ENCODE peak calls at places on chromosomes 13 and 19, in seven cellular contexts. E is sigmoid colon, H is mesothelial cell of epicardium, W is MM.1S, R is neural crest cell, C is heart right ventricle, V is AG04449. D is an unnamed sample.

GRCh38 chr13:110187501-110188161 is 119.3 kb downstream of the COL4A1 start:
- DNase-seq in W (no peak), C (peak; percentile 73), H (peak; percentile 47), R (no peak), E (peak; percentile 62), V (peak; percentile 9), D (peak; percentile 25)

GRCh38 chr19:38429055-38429810 is 3.2 kb upstream of the RASGRP4 start:
- DNase-seq in V (no peak), R (no peak), C (no peak), H (no peak), E (no peak), W (no peak), D (no peak)

GRCh38 chr13:93172109-93172508 is 54.5 kb upstream of the GPC6 start:
- DNase-seq in C (no peak), V (no peak), H (no peak), W (no peak), R (no peak), E (no peak), D (no peak)

GRCh38 chr13:39998166-39998565 is 342.7 kb downstream of the COG6 start:
- DNase-seq in C (no peak), E (no peak), R (no peak), W (no peak), H (no peak), V (no peak), D (no peak)

GRCh38 chr13:33911521-33911920 is 93.6 kb downstream of the RFC3 start:
- DNase-seq in H (no peak), W (no peak), C (no peak), R (no peak), V (no peak), E (no peak), D (no peak)

GRCh38 chr19:33375760-33376159 is 2.3 kb downstream of the CEBPG start:
- DNase-seq in V (no peak), R (no peak), C (no peak), E (no peak), H (no peak), W (no peak), D (no peak)

GRCh38 chr13:53783466-53783865 is 754.9 kb downstream of the OLFM4 start:
- DNase-seq in V (no peak), R (no peak), H (no peak), W (no peak), C (no peak), E (no peak), D (no peak)

GRCh38 chr13:107866007-107866665 is 349.2 kb downstream of the LIG4 start:
- DNase-seq in R (peak; percentile 36), E (no peak), H (peak; percentile 50), W (no peak), C (no peak), V (no peak), D (no peak)

GRCh38 chr19:48283908-48284307 is 14.0 kb downstream of the ZNF114 start:
- DNase-seq in R (no peak), C (no peak), V (peak; percentile 90), W (no peak), E (no peak), H (no peak), D (peak; percentile 78)

GRCh38 chr19:858284-858683 is 1.2 kb upstream of the CFD start:
- DNase-seq in C (no peak), R (no peak), W (no peak), E (no peak), H (no peak), V (no peak), D (no peak)

GRCh38 chr19:48698046-48698445 is 2.3 kb downstream of the FUT2 start:
- DNase-seq in W (no peak), E (no peak), V (no peak), C (no peak), H (no peak), R (no peak), D (no peak)

GRCh38 chr19:10593820-10594637 is 6.9 kb upstream of the AP1M2 start:
- DNase-seq in C (no peak), R (no peak), H (no peak), E (peak; percentile 75), W (peak; percentile 70), V (no peak), D (no peak)

GRCh38 chr19:15498910-15499309 is 9.4 kb upstream of the CYP4F22 start:
- DNase-seq in V (no peak), W (no peak), R (no peak), C (no peak), E (no peak), H (no peak), D (no peak)

GRCh38 chr13:104571161-104571889 is 1505.1 kb upstream of the SLC10A2 start:
- DNase-seq in H (peak; percentile 75), W (peak; percentile 28), V (peak; percentile 45), E (peak; percentile 79), C (peak; percentile 78), R (peak; percentile 67), D (peak; percentile 95)

GRCh38 chr13:109427148-109427547 is 359.2 kb downstream of the IRS2 start:
- DNase-seq in E (no peak), H (no peak), R (no peak), C (no peak), V (no peak), W (no peak), D (no peak)

GRCh38 chr13:86002921-86003488 is 203.8 kb upstream of the SLITRK6 start:
- DNase-seq in C (no peak), W (no peak), E (no peak), R (peak; percentile 3), H (no peak), V (no peak), D (peak; percentile 54)

GRCh38 chr13:108214511-108215383 is 589 bp downstream of the LIG4 start:
- DNase-seq in R (no peak), C (peak; percentile 11), W (no peak), H (peak; percentile 45), E (peak; percentile 68), V (no peak), D (no peak)

GRCh38 chr13:24251525-24251924 is 57.9 kb upstream of the C1QTNF9 start:
- DNase-seq in W (no peak), H (no peak), V (no peak), C (no peak), E (peak; percentile 52), R (no peak), D (no peak)

GRCh38 chr19:50399368-50399745 is 15.2 kb downstream of the POLD1 start:
- DNase-seq in C (no peak), E (no peak), W (no peak), H (no peak), V (no peak), R (no peak), D (no peak)

GRCh38 chr19:14954071-14954655 is 12.9 kb downstream of the OR7C2 start:
- DNase-seq in E (no peak), H (no peak), R (no peak), C (no peak), W (no peak), V (no peak), D (no peak)

DNA sequence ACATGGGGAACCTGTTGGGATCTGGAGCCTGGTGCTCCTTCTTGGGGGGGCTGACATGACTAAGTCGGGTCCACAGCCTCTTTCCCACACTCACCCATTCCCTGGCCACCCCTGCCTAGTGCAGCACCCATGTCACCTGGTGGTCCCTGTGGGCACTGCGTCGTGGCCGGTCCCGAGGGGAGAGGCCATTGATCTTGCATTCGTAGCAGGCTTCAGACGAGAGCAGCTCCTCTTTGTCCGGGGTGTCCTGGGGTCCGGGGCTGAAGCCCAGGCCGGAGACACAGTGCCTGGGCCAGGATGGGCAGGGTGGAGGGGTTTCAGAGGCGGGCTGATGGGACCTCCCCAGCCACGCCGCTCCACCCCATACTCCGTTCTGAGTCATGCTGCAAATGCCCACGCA is 19.4 kb downstream of the CCL25 start:
- DNase-seq in H (no peak), C (no peak), R (no peak), W (no peak), V (no peak), E (no peak), D (no peak)
- TF ChIP-seq CTCF in H (no peak), C (no peak), R (no peak), W (no peak), V (no peak), E (no peak), D (no peak)

DNA sequence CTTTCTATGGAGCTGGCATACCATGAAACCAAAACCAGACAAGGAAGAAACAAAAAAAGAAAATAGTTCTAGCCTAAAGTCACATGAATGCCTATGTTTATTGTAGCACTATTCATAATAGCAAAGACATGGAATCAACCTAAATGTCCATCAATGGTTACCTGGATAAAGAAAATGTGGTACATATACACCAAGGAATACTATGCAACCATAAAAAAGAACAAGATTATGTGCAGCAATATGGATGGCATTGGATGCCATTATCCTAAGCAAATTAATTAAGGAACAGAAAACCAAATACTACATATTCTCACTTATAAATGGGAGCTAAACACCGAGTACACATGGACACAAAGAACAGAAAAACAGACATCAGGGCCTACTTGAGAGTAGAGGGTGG is 10.5 kb downstream of the ZNF780A start:
- DNase-seq in H (no peak), C (no peak), W (no peak), E (no peak), V (no peak), R (no peak), D (no peak)
- TF ChIP-seq CTCF in H (no peak), C (no peak), W (no peak), E (no peak), V (no peak), R (no peak), D (no peak)

DNA sequence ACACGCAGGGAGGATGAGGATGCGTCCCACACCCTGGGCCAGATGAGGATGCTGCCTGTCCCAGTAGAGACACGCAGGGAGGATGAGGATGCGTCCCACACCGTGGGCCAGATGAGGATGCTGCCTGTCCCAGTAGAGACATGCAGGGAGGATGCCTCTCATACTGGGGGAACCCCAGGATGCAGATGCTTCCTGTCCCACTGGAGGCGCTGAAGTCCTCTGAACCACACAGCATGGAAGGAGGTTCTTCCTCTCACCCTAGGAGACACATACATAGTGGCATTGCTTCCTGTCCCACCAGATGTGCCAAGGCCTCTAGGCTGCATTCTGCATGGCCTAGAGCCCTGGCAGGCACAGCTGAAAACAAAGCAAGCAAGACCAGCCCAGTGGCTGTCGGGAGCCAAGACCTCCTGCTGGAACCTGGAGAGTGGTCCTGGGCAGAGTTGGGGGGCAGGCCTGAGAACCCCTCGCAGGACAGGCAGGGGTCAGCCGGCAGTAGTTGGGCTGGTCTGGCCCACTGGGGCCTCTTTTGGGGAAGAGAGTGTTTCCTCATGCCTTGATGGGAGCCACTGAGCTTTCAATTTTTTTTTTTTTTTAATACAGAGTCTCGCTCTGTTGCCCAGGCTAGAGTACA is 4.3 kb downstream of the HPN start:
- DNase-seq in R (no peak), E (no peak), H (no peak), W (peak; percentile 39), C (no peak), V (no peak), D (no peak)
- TF ChIP-seq CTCF in R (peak; percentile 38), E (no peak), H (no peak), W (peak; percentile 39), C (peak; percentile 33), V (peak; percentile 64), D (peak; percentile 21)

GRCh38 chr19:47228168-47228936 is 2.6 kb downstream of the BBC3 start:
- DNase-seq in V (no peak), W (peak; percentile 19), R (no peak), E (peak; percentile 85), H (peak; percentile 50), C (no peak), D (no peak)

GRCh38 chr19:47226426-47227346 is 4.3 kb downstream of the BBC3 start:
- DNase-seq in W (peak; percentile 94), E (peak; percentile 94), C (peak; percentile 90), R (no peak), H (no peak), V (no peak), D (no peak)

GRCh38 chr19:47227347-47228167 is 3.4 kb downstream of the BBC3 start:
- DNase-seq in W (peak; percentile 70), E (peak; percentile 98), R (peak; percentile 93), V (peak; percentile 76), H (peak; percentile 67), C (peak; percentile 94), D (no peak)

GRCh38 chr19:47228937-47229673 is 1.9 kb downstream of the BBC3 start:
- DNase-seq in V (no peak), C (no peak), H (no peak), E (peak; percentile 67), R (no peak), W (no peak), D (no peak)

GRCh38 chr19:47225746-47226425 is 5.1 kb downstream of the BBC3 start:
- DNase-seq in E (peak; percentile 96), V (no peak), W (peak; percentile 90), H (peak; percentile 92), C (peak; percentile 89), R (peak; percentile 87), D (no peak)
- TF ChIP-seq CTCF in E (peak; percentile 42), V (peak; percentile 32), W (peak; percentile 17), H (peak; percentile 28), C (peak; percentile 61), R (peak; percentile 53), D (no peak)

D was measured in retinal pigment epithelial cell.